ENCODE peak calls at places on chromosomes 2 and 18, in nine cellular contexts. Z, P, M, V, Y, U, R, W and J are unnamed samples. For H3K27me3 and H3K4me1, the result is how much of the 10 kb centered on the place peaks cover.

GRCh38 chr2:178628590-178628989 is 148.3 kb downstream of the PLEKHA3 start:
- DNase-seq in Y (no peak), R (no peak), M (no peak), W (no peak), P (no peak), Z (no peak), V (no peak), U (no peak), J (no peak)

GRCh38 chr2:217634871-217635270 is 367.9 kb downstream of the TNS1 start:
- DNase-seq in R (no peak), V (no peak), Y (no peak), P (no peak), W (no peak), U (no peak), Z (no peak), M (no peak), J (no peak)

GRCh38 chr18:36153203-36153602 is 23.5 kb downstream of the ELP2 start:
- DNase-seq in M (no peak), W (no peak), P (peak), Z (no peak), V (no peak), U (no peak), Y (peak), R (no peak), J (no peak)

GRCh38 chr2:46299365-46300263 is 2.4 kb downstream of the EPAS1 start:
- DNase-seq in P (peak), Z (no peak), M (peak), U (peak), W (peak), R (peak), V (no peak), Y (peak), J (peak)

GRCh38 chr18:69484699-69485396 is 84.2 kb downstream of the DOK6 start:
- DNase-seq in M (peak), V (no peak), Y (peak), Z (no peak), U (no peak), R (no peak), W (peak), P (peak), J (no peak)

GRCh38 chr2:219684721-219685689 is 57.6 kb downstream of the SLC4A3 start:
- DNase-seq in Z (peak), W (peak), Y (peak), V (peak), U (peak), R (peak), P (peak), M (peak), J (peak)

GRCh38 chr18:60675801-60676200 is 303.2 kb upstream of the MC4R start:
- DNase-seq in P (no peak), Z (no peak), U (no peak), V (no peak), R (no peak), Y (peak), M (no peak), W (peak), J (no peak)

GRCh38 chr2:179443175-179443574 is 178.5 kb upstream of the SESTD1 start:
- DNase-seq in W (no peak), V (no peak), R (no peak), M (peak), P (no peak), U (no peak), Y (no peak), Z (no peak), J (peak)

GRCh38 chr2:98908909-98909308 is 27.1 kb downstream of the CRACDL start:
- DNase-seq in U (no peak), Z (no peak), Y (peak), M (no peak), V (no peak), P (peak), W (peak), R (no peak), J (no peak)

GRCh38 chr2:86225581-86225980 is 26.3 kb downstream of the MRPL35 start:
- DNase-seq in M (no peak), Y (no peak), Z (no peak), V (no peak), U (no peak), R (no peak), W (no peak), P (no peak), J (peak)

GRCh38 chr18:41864216-41864615 is 90.8 kb upstream of the PIK3C3 start:
- DNase-seq in W (no peak), U (no peak), P (no peak), Z (no peak), Y (no peak), M (peak), R (no peak), V (no peak), J (no peak)

GRCh38 chr2:62471816-62472215 is 34.2 kb downstream of the TMEM17 start:
- DNase-seq in R (no peak), Y (no peak), Z (no peak), M (no peak), W (no peak), P (no peak), V (no peak), U (peak), J (peak)

GRCh38 chr2:168939061-168939460 is 38.0 kb downstream of the G6PC2 start:
- DNase-seq in R (no peak), Z (no peak), P (no peak), U (no peak), M (no peak), W (no peak), V (no peak), Y (no peak), J (no peak)

GRCh38 chr2:205464681-205465080 is 217.6 kb upstream of the NRP2 start:
- DNase-seq in P (no peak), Y (no peak), Z (no peak), M (peak), W (no peak), R (no peak), U (no peak), V (no peak), J (no peak)

GRCh38 chr2:61340242-61340641 is 130.6 kb downstream of the USP34 start:
- DNase-seq in M (no peak), V (no peak), Y (peak), U (no peak), W (peak), R (no peak), P (peak), Z (peak), J (no peak)

GRCh38 chr18:75111673-75112485 is 97.1 kb downstream of the PTGR3 start:
- DNase-seq in Y (no peak), W (peak), Z (no peak), V (no peak), R (peak), U (no peak), M (no peak), P (peak), J (peak)

GRCh38 chr18:48545690-48546365 is 7.0 kb downstream of the CTIF start:
- DNase-seq in M (peak), U (peak), Z (no peak), Y (peak), R (no peak), V (no peak), W (no peak), P (peak), J (peak)

GRCh38 chr2:45446016-45446415 is 165.1 kb downstream of the SRBD1 start:
- DNase-seq in V (no peak), R (no peak), Y (no peak), P (no peak), Z (no peak), M (no peak), U (no peak), W (no peak), J (no peak)

GRCh38 chr2:233353769-233354499 is at the start of gene DGKD:
- DNase-seq in M (peak), W (peak), R (peak), P (peak), U (peak), V (no peak), Z (no peak), Y (peak), J (peak)

GRCh38 chr2:187372213-187372612 is 75.8 kb downstream of the CALCRL start:
- DNase-seq in P (peak), R (no peak), W (no peak), U (no peak), M (no peak), Y (peak), V (no peak), Z (no peak), J (no peak)

GRCh38 chr18:2823202-2823601 is 23.6 kb upstream of the EMILIN2 start:
- DNase-seq in W (no peak), V (no peak), R (no peak), P (no peak), M (no peak), Z (no peak), U (no peak), Y (no peak), J (no peak)

GRCh38 chr2:153386481-153386891 is 92.1 kb downstream of the RPRM start:
- DNase-seq in R (no peak), P (no peak), W (peak), Z (no peak), U (no peak), Y (no peak), M (no peak), V (no peak), J (no peak)

GRCh38 chr2:108988796-108989713 is at the start of gene EDAR:
- DNase-seq in R (peak), W (peak), U (no peak), P (peak), M (peak), Y (peak), Z (no peak), V (peak), J (peak)

GRCh38 chr18:13447621-13448020 is 229.1 kb downstream of the LDLRAD4 start:
- DNase-seq in W (no peak), V (no peak), R (no peak), M (peak), Y (peak), P (peak), U (no peak), Z (no peak), J (peak)

GRCh38 chr2:45935791-45936622 is 284.5 kb downstream of the PRKCE start:
- DNase-seq in M (peak), U (peak), Y (peak), V (peak), W (peak), R (peak), Z (peak), P (peak), J (peak)

GRCh38 chr2:99822487-99823218 is 319.7 kb downstream of the AFF3 start:
- DNase-seq in M (peak), U (no peak), P (no peak), V (no peak), Z (no peak), W (no peak), Y (no peak), R (no peak), J (no peak)

GRCh38 chr2:128313076-128313836 is 5.4 kb downstream of the HS6ST1 start:
- DNase-seq in U (peak), Y (peak), Z (no peak), M (peak), V (no peak), P (no peak), R (no peak), W (peak), J (no peak)

GRCh38 chr2:241952816-241953215 is 83.3 kb downstream of the RTP5 start:
- DNase-seq in Y (no peak), P (no peak), W (no peak), M (no peak), U (no peak), R (no peak), Z (no peak), V (no peak), J (peak)

GRCh38 chr2:150663143-150663542 is 175.7 kb upstream of the RND3 start:
- DNase-seq in Z (no peak), W (peak), U (no peak), Y (peak), V (no peak), M (no peak), P (peak), R (no peak), J (no peak)

GRCh38 chr2:24457730-24458129 is 33.3 kb upstream of the NCOA1 start:
- DNase-seq in W (no peak), Y (no peak), M (no peak), P (no peak), U (no peak), R (no peak), V (no peak), Z (no peak), J (no peak)

GRCh38 chr2:84971799-84972790 is 1.1 kb downstream of the KCMF1 start:
- DNase-seq in W (peak), R (peak), Y (peak), M (peak), U (peak), V (no peak), Z (no peak), P (peak), J (peak)

GRCh38 chr2:237693281-237694039 is 66.1 kb downstream of the LRRFIP1 start:
- DNase-seq in U (no peak), M (no peak), P (peak), V (no peak), Z (peak), R (peak), W (peak), Y (peak), J (no peak)

GRCh38 chr2:37585982-37586621 is 85.3 kb downstream of the CDC42EP3 start:
- DNase-seq in M (no peak), Z (no peak), W (peak), R (peak), P (peak), Y (peak), V (peak), U (no peak), J (peak)

GRCh38 chr2:208254118-208254870 is 577 bp downstream of the IDH1 start:
- DNase-seq in P (peak), W (peak), R (peak), U (peak), Y (peak), V (no peak), Z (peak), M (peak), J (peak)

GRCh38 chr2:200345917-200346316 is 39.4 kb downstream of the SPATS2L start:
- DNase-seq in U (no peak), Z (no peak), M (no peak), W (no peak), P (no peak), Y (no peak), V (no peak), R (no peak), J (no peak)

GRCh38 chr2:54106631-54107454 is 8.6 kb upstream of the ACYP2 start:
- DNase-seq in W (peak), Z (no peak), Y (peak), R (peak), V (no peak), U (no peak), P (peak), M (peak), J (no peak)

GRCh38 chr2:204293884-204294535 is 251.3 kb upstream of the PARD3B start:
- DNase-seq in W (no peak), Z (no peak), M (no peak), Y (no peak), P (no peak), R (no peak), U (no peak), V (no peak), J (no peak)
- H3K27me3 ChIP-seq in W (under half), Z (under half), M (under half), Y (under half), P (under half), R (under half), U (under half), V (under half), J (under half)

GRCh38 chr2:27716301-27717069 is 52.8 kb downstream of the SLC4A1AP start:
- DNase-seq in V (no peak), U (no peak), M (peak), Z (no peak), W (no peak), P (no peak), R (no peak), Y (peak), J (no peak)
- H3K4me3 ChIP-seq in V (peak), U (no peak), M (peak), Z (no peak), W (no peak), P (no peak), R (no peak), Y (no peak), J (peak)

GRCh38 chr2:65416321-65416720 is 16.1 kb downstream of the SPRED2 start:
- DNase-seq in Z (no peak), Y (no peak), R (no peak), U (no peak), W (no peak), P (no peak), M (no peak), V (no peak), J (no peak)
- H3K4me1 ChIP-seq in Z (half or more), Y (under half), R (under half), U (under half), W (half or more), P (under half), M (under half), V (under half), J (under half)

GRCh38 chr18:80244167-80244566 is 3.1 kb downstream of the PARD6G start:
- DNase-seq in Y (no peak), M (no peak), U (no peak), P (no peak), V (no peak), R (no peak), Z (no peak), W (no peak), J (no peak)

GRCh38 chr18:80246656-80247402 is 485 bp downstream of the PARD6G start:
- DNase-seq in P (peak), U (peak), V (no peak), R (peak), Z (no peak), M (peak), Y (peak), W (peak), J (peak)

GRCh38 chr18:80245781-80246655 is 1.3 kb downstream of the PARD6G start:
- DNase-seq in Y (peak), R (peak), Z (no peak), W (no peak), P (no peak), M (peak), U (no peak), V (no peak), J (peak)

GRCh38 chr18:80243204-80243603 is 4.1 kb downstream of the PARD6G start:
- DNase-seq in U (no peak), W (no peak), Z (no peak), V (no peak), P (no peak), M (no peak), R (no peak), Y (no peak), J (no peak)

DNA sequence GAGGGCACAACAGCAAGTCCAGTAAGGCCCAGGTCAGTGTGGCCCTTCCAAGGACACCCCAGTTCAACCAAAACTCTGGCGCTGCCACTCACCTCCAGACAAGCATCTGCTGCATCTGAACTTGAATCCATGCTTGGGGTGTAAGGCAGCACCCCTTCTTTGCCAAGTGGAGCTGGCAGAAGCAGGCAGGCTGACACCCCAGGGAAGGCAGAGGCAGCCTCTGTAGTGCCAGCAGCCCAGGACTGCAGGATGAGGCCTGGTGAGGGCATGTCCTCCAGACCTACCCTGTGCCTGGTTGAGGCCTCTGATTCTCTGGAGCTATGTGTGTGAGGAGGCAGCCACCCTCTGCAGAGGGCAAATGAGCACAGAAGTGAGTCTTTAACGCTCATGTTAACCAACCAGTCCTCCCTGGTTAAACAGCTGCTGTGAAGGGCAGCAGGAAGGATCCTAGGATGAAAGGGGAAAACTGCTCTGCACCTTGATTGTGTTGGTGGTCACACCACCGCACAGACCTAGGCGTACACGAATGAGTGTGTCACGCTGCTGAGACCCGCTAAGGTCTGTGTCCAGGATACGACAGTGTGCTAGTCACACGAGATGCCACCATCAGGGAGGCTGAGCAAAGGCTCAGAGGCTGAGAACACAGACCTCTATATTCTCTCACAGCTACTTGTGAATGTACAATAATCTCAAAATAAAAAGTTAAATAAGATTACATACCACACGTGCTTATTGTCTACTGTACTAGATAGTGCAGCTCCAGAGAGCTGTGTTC is 2.2 kb downstream of the PARD6G start:
- DNase-seq in M (no peak), U (peak), P (no peak), R (no peak), W (no peak), V (no peak), Y (peak), Z (no peak), J (no peak)
- H3K27me3 ChIP-seq in M (under half), U (under half), P (under half), R (under half), W (under half), V (under half), Y (under half), Z (under half), J (under half)

DNA sequence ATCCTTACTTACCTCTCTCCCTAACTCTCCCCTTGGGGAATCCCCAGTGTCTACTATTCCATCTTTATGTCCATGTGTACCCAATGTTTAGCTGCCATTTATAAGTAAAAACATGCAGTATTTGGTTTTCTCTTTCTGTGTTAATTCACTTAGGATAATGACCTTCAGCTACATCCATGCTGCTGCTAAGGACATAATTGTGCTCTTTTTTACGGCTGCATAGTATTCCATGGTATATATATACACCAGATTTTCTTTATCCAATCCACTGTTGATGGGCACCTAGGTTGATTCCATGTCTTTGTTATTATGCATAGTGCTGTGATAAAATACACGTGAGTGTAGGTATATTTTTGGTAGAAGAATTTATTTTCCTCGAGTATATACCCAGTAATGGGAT is 24.3 kb upstream of the RIOK3 start:
- DNase-seq in U (no peak), P (no peak), Z (no peak), R (no peak), W (no peak), Y (no peak), V (no peak), M (no peak), J (no peak)
- H3K4me3 ChIP-seq in U (no peak), P (no peak), Z (no peak), R (no peak), W (no peak), Y (no peak), V (no peak), M (no peak), J (no peak)

GRCh38 chr2:240894836-240895558 is 959 bp downstream of the MAB21L4 start:
- DNase-seq in W (no peak), V (no peak), M (no peak), R (no peak), P (no peak), Z (no peak), Y (no peak), U (no peak), J (no peak)
- H3K4me1 ChIP-seq in W (under half), V (under half), M (under half), R (under half), P (under half), Z (under half), Y (under half), U (under half), J (under half)